ENCODE peak calls at places on chromosomes 11 and 22, in five cellular contexts. M is stimulated activated naive CD8-positive, alpha-beta T cell treated with anti-CD3 and anti-CD28 coated beads, Interleukin-15, Interleukin-2, amounts not matched to agents 100 U/mL and 50 U/mL, for 24 hours; F is iris pigment epithelial cell; C is endothelial cell of umbilical vein; I is amniotic epithelial cell. J is an unnamed sample.

GRCh38 chr11:111427471-111427912 is 48.4 kb upstream of the POU2AF1 start:
- DNase-seq in M (no peak), F (peak), C (no peak), I (peak), J (no peak)

GRCh38 chr11:110022548-110022947 is 70.6 kb upstream of the ZC3H12C start:
- DNase-seq in M (no peak), F (peak), C (no peak), I (no peak), J (no peak)

GRCh38 chr11:3198815-3199214 is 19.8 kb downstream of the MRGPRG start:
- DNase-seq in M (no peak), F (no peak), C (no peak), I (no peak), J (no peak)

GRCh38 chr22:26377170-26377825 is 51.8 kb upstream of the ASPHD2 start:
- DNase-seq in M (no peak), F (no peak), C (no peak), I (no peak), J (no peak)

GRCh38 chr11:113189909-113190667 is 124.3 kb upstream of the TTC12 start:
- DNase-seq in M (no peak), F (peak), C (no peak), I (peak), J (no peak)

GRCh38 chr11:126268361-126268707 is 361 bp downstream of the SRPRA start:
- DNase-seq in M (no peak), F (no peak), C (no peak), I (peak), J (no peak)

GRCh38 chr11:111388431-111388830 is 9.4 kb upstream of the POU2AF1 start:
- DNase-seq in M (no peak), F (no peak), C (no peak), I (no peak), J (no peak)

GRCh38 chr22:32448980-32449379 is 15.3 kb downstream of the BPIFC start:
- DNase-seq in M (no peak), F (no peak), C (no peak), I (no peak), J (no peak)

GRCh38 chr11:33015621-33016551 is at the start of gene DEPDC7:
- DNase-seq in M (peak), F (peak), C (peak), I (peak), J (peak)

GRCh38 chr22:42270512-42271190 is at the start of gene TCF20:
- DNase-seq in M (peak), F (peak), C (peak), I (peak), J (peak)

GRCh38 chr11:119376197-119376847 is 5.2 kb downstream of the USP2 start:
- DNase-seq in M (no peak), F (no peak), C (no peak), I (no peak), J (no peak)

GRCh38 chr22:29520851-29521250 is 32.7 kb downstream of the THOC5 start:
- DNase-seq in M (no peak), F (peak), C (peak), I (peak), J (no peak)

GRCh38 chr11:5011254-5011653 is 16.6 kb downstream of the OR51L1 start:
- DNase-seq in M (no peak), F (no peak), C (no peak), I (no peak), J (no peak)